ENCODE peak calls at places on chromosomes 11 and 22, in five cellular contexts. C is ovary, L is Peyer's patch, O is pancreas, U is esophagus squamous epithelium. T is an unnamed sample.

GRCh38 chr11:96102664-96103068 is 178.8 kb upstream of the MTMR2 start:
- DNase-seq in C (no peak), L (no peak), O (no peak), U (no peak), T (no peak)

GRCh38 chr11:65578667-65579066 is 2.8 kb downstream of the EHBP1L1 start:
- DNase-seq in C (no peak), L (no peak), O (no peak), U (no peak), T (no peak)

GRCh38 chr22:45246060-45246985 is 5.6 kb upstream of the KIAA0930 start:
- DNase-seq in C (peak; percentile 33), L (no peak), O (peak; percentile 89), U (no peak), T (peak; percentile 78)

GRCh38 chr11:130873766-130874165 is 42.5 kb downstream of the SNX19 start:
- DNase-seq in C (no peak), L (no peak), O (no peak), U (no peak), T (no peak)

GRCh38 chr11:10931761-10932700 is 74.2 kb upstream of the ZBED5 start:
- DNase-seq in C (peak; percentile 59), L (no peak), O (peak; percentile 24), U (no peak), T (no peak)

GRCh38 chr11:116073854-116074837 is 569.9 kb upstream of the CADM1 start:
- DNase-seq in C (no peak), L (no peak), O (no peak), U (no peak), T (no peak)

GRCh38 chr22:48886604-48887393 is 940.9 kb downstream of the BRD1 start:
- DNase-seq in C (no peak), L (no peak), O (no peak), U (no peak), T (peak; percentile 51)

GRCh38 chr22:46598737-46599424 is 21.3 kb upstream of the GRAMD4 start:
- DNase-seq in C (no peak), L (no peak), O (no peak), U (no peak), T (peak; percentile 55)

GRCh38 chr22:40817737-40818136 is 1.4 kb downstream of the SLC25A17 start:
- DNase-seq in C (no peak), L (no peak), O (no peak), U (no peak), T (no peak)

GRCh38 chr11:12842933-12843636 is 166.0 kb upstream of the RASSF10 start:
- DNase-seq in C (no peak), L (no peak), O (no peak), U (no peak), T (no peak)

GRCh38 chr11:130871616-130872015 is 44.7 kb downstream of the SNX19 start:
- DNase-seq in C (no peak), L (no peak), O (no peak), U (no peak), T (no peak)

GRCh38 chr11:84476581-84476980 is 1150.6 kb downstream of the DLG2 start:
- DNase-seq in C (no peak), L (no peak), O (no peak), U (no peak), T (no peak)

GRCh38 chr22:44365196-44365802 is 52.5 kb upstream of the SHISAL1 start:
- DNase-seq in C (no peak), L (no peak), O (no peak), U (no peak), T (peak; percentile 54)

GRCh38 chr11:13962562-13963168 is at the start of gene SPON1:
- DNase-seq in C (peak; percentile 33), L (no peak), O (peak; percentile 35), U (no peak), T (peak; percentile 88)

GRCh38 chr11:94910779-94911178 is 62.6 kb downstream of the CWC15 start:
- DNase-seq in C (no peak), L (no peak), O (no peak), U (no peak), T (no peak)

GRCh38 chr11:61551630-61552029 is 29.2 kb downstream of the SYT7 start:
- DNase-seq in C (no peak), L (no peak), O (no peak), U (no peak), T (peak; percentile 84)

GRCh38 chr11:2213384-2213842 is 41.8 kb upstream of the TH start:
- DNase-seq in C (no peak), L (peak; percentile 30), O (no peak), U (no peak), T (peak; percentile 63)

GRCh38 chr11:95121687-95122086 is 32.0 kb downstream of the ENDOD1 start:
- DNase-seq in C (no peak), L (no peak), O (no peak), U (no peak), T (no peak)

GRCh38 chr11:101292661-101293240 is 163.1 kb upstream of the PGR start:
- DNase-seq in C (no peak), L (no peak), O (no peak), U (no peak), T (no peak)

GRCh38 chr11:14541180-14541579 is 21.0 kb upstream of the PSMA1 start:
- DNase-seq in C (peak; percentile 32), L (no peak), O (peak; percentile 41), U (no peak), T (no peak)

GRCh38 chr11:65786008-65786785 is 666 bp upstream of the OVOL1 start:
- DNase-seq in C (no peak), L (no peak), O (no peak), U (no peak), T (peak; percentile 35)

GRCh38 chr11:35792148-35792845 is 129.7 kb downstream of the TRIM44 start:
- DNase-seq in C (no peak), L (no peak), O (peak; percentile 37), U (no peak), T (no peak)

GRCh38 chr22:39246217-39246616 is 1.4 kb upstream of the PDGFB start:
- DNase-seq in C (no peak), L (no peak), O (no peak), U (no peak), T (no peak)

GRCh38 chr22:39244496-39245129 is at the start of gene PDGFB:
- DNase-seq in C (no peak), L (no peak), O (peak; percentile 67), U (no peak), T (peak; percentile 65)

GRCh38 chr22:39246690-39247332 is 2.0 kb upstream of the PDGFB start:
- DNase-seq in C (no peak), L (no peak), O (no peak), U (no peak), T (no peak)

GRCh38 chr22:39244073-39244495 is 698 bp downstream of the PDGFB start:
- DNase-seq in C (no peak), L (no peak), O (no peak), U (no peak), T (no peak)

GRCh38 chr22:39245130-39246039 is 603 bp upstream of the PDGFB start:
- DNase-seq in C (no peak), L (no peak), O (no peak), U (no peak), T (no peak)
- H3K4me3 ChIP-seq in C (peak overlapping the region; percentile 45), L (no peak overlapping the region), O (peak overlapping the region; percentile 79), U (peak overlapping the region; percentile 59), T (no peak overlapping the region)

GRCh38 chr11:9316334-9316733 is 1.9 kb upstream of the TMEM41B start:
- DNase-seq in C (no peak), L (no peak), O (no peak), U (no peak), T (no peak)
- H3K4me1 ChIP-seq in C (peaks cover 9% of the 10 kb centered on the region), L (peaks cover 28% of the 10 kb centered on the region), O (peaks cover 8% of the 10 kb centered on the region), U (peaks cover 49% of the 10 kb centered on the region), T (no peaks in the 10 kb centered on the region)

DNA sequence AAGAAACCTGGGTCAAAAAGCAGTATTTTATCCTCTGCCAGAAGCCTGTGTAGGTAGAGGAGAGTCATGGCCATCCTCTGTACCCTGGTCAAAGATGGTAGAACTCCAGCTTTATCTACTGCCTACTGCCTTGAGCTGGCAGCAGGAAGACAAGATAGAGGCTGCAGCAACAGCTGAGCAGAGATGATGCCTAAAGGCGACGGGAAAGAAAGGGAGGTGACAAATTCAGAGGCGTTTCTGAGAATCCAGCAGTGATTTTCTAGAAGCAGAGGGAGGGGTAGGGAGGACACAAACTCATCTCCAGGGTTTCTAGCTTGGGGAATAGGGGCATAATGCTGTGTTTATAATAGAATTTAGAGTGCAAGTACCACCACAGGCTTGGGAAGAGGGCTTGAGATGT is 15.5 kb upstream of the C1QTNF4 start:
- DNase-seq in C (no peak), L (no peak), O (no peak), U (no peak), T (no peak)
- H3K4me3 ChIP-seq in C (no peak overlapping the region), L (no peak overlapping the region), O (no peak overlapping the region), U (no peak overlapping the region), T (no peak overlapping the region)

DNA sequence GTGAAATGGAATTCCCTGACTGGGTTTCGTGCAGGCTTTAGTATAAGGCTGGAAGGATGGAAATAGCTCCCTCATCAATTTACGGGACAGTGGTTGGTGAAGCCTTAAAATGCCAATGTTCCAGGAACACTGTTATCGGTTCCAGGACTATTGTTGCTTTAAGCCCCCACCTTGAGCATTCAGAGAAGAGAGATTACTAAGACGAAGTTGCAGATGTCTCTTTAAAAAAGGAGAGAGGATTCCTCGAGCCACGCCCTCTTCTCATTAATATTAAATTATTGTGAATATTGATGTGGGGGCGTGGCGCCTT is 194 bp upstream of the CREB3L1 start:
- DNase-seq in C (peak; percentile 62), L (peak; percentile 20), O (peak; percentile 88), U (no peak), T (no peak)
- H3K4me1 ChIP-seq in C (peaks cover 30% of the 10 kb centered on the region), L (peaks cover 64% of the 10 kb centered on the region), O (peaks cover 48% of the 10 kb centered on the region), U (peaks cover 83% of the 10 kb centered on the region), T (no peaks in the 10 kb centered on the region)

GRCh38 chr11:92830382-92831148 is 138.9 kb upstream of the MTNR1B start:
- DNase-seq in C (no peak), L (no peak), O (no peak), U (no peak), T (no peak)
- H3K4me3 ChIP-seq in C (no peak overlapping the region), L (no peak overlapping the region), O (no peak overlapping the region), U (no peak overlapping the region), T (no peak overlapping the region)

DNA sequence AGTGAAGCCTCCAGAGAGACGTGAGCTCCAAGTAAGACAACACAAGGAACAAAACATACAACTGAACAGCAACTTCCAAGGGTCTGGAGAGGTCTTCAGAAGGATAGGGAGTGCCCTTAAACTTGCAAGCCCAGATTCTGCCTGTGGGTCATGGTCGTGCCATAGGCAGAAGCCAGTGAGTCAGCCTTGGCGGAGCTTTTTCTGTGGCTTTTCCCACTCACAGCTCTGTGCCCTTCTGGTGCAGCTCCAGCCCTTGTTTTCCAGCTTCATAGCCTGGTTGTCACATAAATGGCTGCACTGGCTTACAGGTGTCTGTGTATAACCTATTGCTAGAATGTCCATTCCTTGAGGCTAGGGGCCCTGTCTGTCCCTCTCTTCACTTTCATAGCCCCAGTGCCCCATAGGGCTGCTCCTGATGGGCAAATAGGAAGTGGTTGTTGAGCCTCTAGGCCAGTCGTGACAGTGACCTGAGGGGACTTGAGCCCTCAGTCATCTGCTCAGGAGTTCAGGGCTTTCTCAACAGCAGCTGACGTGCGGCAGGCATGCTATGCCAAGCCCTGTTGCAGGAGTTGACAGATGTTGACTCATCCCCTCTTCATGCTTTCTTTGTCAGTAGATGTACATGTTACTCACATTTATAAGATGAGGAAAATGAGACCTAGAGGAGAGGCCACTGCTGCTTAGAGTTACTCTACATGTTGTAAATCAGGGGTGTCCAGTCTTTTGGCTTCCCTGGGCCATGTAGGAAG is 7.4 kb downstream of the MED15 start:
- DNase-seq in C (no peak), L (no peak), O (no peak), U (no peak), T (no peak)
- H3K4me1 ChIP-seq in C (peaks cover 13% of the 10 kb centered on the region), L (peaks cover 25% of the 10 kb centered on the region), O (peaks cover 12% of the 10 kb centered on the region), U (peaks cover 100% of the 10 kb centered on the region), T (peaks cover 5% of the 10 kb centered on the region)